ENCODE peak calls at places on chromosomes 6 and 20, in seven cellular contexts. One of them, this sample, is unnamed.

GRCh38 chr6:12270551-12271228 is 19.5 kb upstream of the EDN1 start:
- DNase-seq in GM23338: no peak
- DNase-seq in mucosa of descending colon: no peak
- DNase-seq in AG04449: no peak
- DNase-seq in AG10803: no peak
- DNase-seq in OCI-LY7: no peak
- DNase-seq in cardiac fibroblast: no peak
- DNase-seq in this sample: no peak

GRCh38 chr6:24888967-24889366 is 46.8 kb downstream of the RIPOR2 start:
- DNase-seq in GM23338: no peak
- DNase-seq in mucosa of descending colon: no peak
- DNase-seq in AG04449: no peak
- DNase-seq in AG10803: no peak
- DNase-seq in OCI-LY7: peak; percentile 69
- DNase-seq in cardiac fibroblast: no peak
- DNase-seq in this sample: peak; percentile 32

GRCh38 chr20:23782366-23782983 is 31.7 kb upstream of the CST1 start:
- DNase-seq in GM23338: peak; percentile 79
- DNase-seq in mucosa of descending colon: no peak
- DNase-seq in AG04449: no peak
- DNase-seq in AG10803: peak; percentile 15
- DNase-seq in OCI-LY7: peak; percentile 8
- DNase-seq in cardiac fibroblast: peak; percentile 29
- DNase-seq in this sample: peak; percentile 86

GRCh38 chr20:61170921-61171320 is 81.1 kb upstream of the CDH4 start:
- DNase-seq in GM23338: no peak
- DNase-seq in mucosa of descending colon: no peak
- DNase-seq in AG04449: no peak
- DNase-seq in AG10803: no peak
- DNase-seq in OCI-LY7: no peak
- DNase-seq in cardiac fibroblast: no peak
- DNase-seq in this sample: peak; percentile 51

GRCh38 chr6:10962673-10963072 is 75.8 kb downstream of the SYCP2L start:
- DNase-seq in GM23338: no peak
- DNase-seq in mucosa of descending colon: no peak
- DNase-seq in AG04449: peak; percentile 83
- DNase-seq in AG10803: peak; percentile 80
- DNase-seq in OCI-LY7: no peak
- DNase-seq in cardiac fibroblast: peak; percentile 80
- DNase-seq in this sample: no peak

GRCh38 chr6:73363537-73363875 is 1.0 kb downstream of the KHDC3L start:
- DNase-seq in GM23338: no peak
- DNase-seq in mucosa of descending colon: no peak
- DNase-seq in AG04449: no peak
- DNase-seq in AG10803: no peak
- DNase-seq in OCI-LY7: no peak
- DNase-seq in cardiac fibroblast: no peak
- DNase-seq in this sample: no peak

GRCh38 chr6:148323344-148323743 is 19.3 kb upstream of the SASH1 start:
- DNase-seq in GM23338: no peak
- DNase-seq in mucosa of descending colon: no peak
- DNase-seq in AG04449: no peak
- DNase-seq in AG10803: peak; percentile 79
- DNase-seq in OCI-LY7: no peak
- DNase-seq in cardiac fibroblast: peak; percentile 38
- DNase-seq in this sample: no peak

GRCh38 chr6:125747589-125748533 is 1.6 kb upstream of the HEY2 start:
- DNase-seq in GM23338: peak; percentile 78
- DNase-seq in mucosa of descending colon: peak; percentile 58
- DNase-seq in AG04449: no peak
- DNase-seq in AG10803: no peak
- DNase-seq in OCI-LY7: peak; percentile 29
- DNase-seq in cardiac fibroblast: no peak
- DNase-seq in this sample: no peak

GRCh38 chr6:47932575-47932974 is 150.7 kb downstream of the OPN5 start:
- DNase-seq in GM23338: no peak
- DNase-seq in mucosa of descending colon: no peak
- DNase-seq in AG04449: no peak
- DNase-seq in AG10803: no peak
- DNase-seq in OCI-LY7: no peak
- DNase-seq in cardiac fibroblast: no peak
- DNase-seq in this sample: no peak

GRCh38 chr20:48773837-48774418 is 53.9 kb downstream of the PREX1 start:
- DNase-seq in GM23338: no peak
- DNase-seq in mucosa of descending colon: no peak
- DNase-seq in AG04449: no peak
- DNase-seq in AG10803: peak; percentile 78
- DNase-seq in OCI-LY7: no peak
- DNase-seq in cardiac fibroblast: no peak
- DNase-seq in this sample: no peak

GRCh38 chr20:39214778-39215177 is 252.6 kb downstream of the DHX35 start:
- DNase-seq in GM23338: peak; percentile 57
- DNase-seq in mucosa of descending colon: no peak
- DNase-seq in AG04449: no peak
- DNase-seq in AG10803: no peak
- DNase-seq in OCI-LY7: no peak
- DNase-seq in cardiac fibroblast: no peak
- DNase-seq in this sample: no peak

GRCh38 chr20:63835031-63835858 is 4.2 kb upstream of the ZBTB46 start:
- DNase-seq in GM23338: peak; percentile 98
- DNase-seq in mucosa of descending colon: peak; percentile 91
- DNase-seq in AG04449: peak; percentile 87
- DNase-seq in AG10803: peak; percentile 96
- DNase-seq in OCI-LY7: no peak
- DNase-seq in cardiac fibroblast: peak; percentile 99
- DNase-seq in this sample: no peak

GRCh38 chr6:22756365-22756764 is 187.0 kb downstream of the HDGFL1 start:
- DNase-seq in GM23338: no peak
- DNase-seq in mucosa of descending colon: no peak
- DNase-seq in AG04449: peak; percentile 50
- DNase-seq in AG10803: peak; percentile 60
- DNase-seq in OCI-LY7: no peak
- DNase-seq in cardiac fibroblast: no peak
- DNase-seq in this sample: no peak

GRCh38 chr6:13667655-13668054 is 44.0 kb downstream of the RANBP9 start:
- DNase-seq in GM23338: no peak
- DNase-seq in mucosa of descending colon: no peak
- DNase-seq in AG04449: no peak
- DNase-seq in AG10803: peak; percentile 25
- DNase-seq in OCI-LY7: no peak
- DNase-seq in cardiac fibroblast: no peak
- DNase-seq in this sample: no peak

GRCh38 chr20:47857142-47857993 is 72.1 kb upstream of the SULF2 start:
- DNase-seq in GM23338: no peak
- DNase-seq in mucosa of descending colon: no peak
- DNase-seq in AG04449: no peak
- DNase-seq in AG10803: peak; percentile 37
- DNase-seq in OCI-LY7: peak; percentile 18
- DNase-seq in cardiac fibroblast: peak; percentile 56
- DNase-seq in this sample: no peak

GRCh38 chr6:42746452-42747400 is 823 bp upstream of the TBCC start:
- DNase-seq in GM23338: peak; percentile 92
- DNase-seq in mucosa of descending colon: peak; percentile 91
- DNase-seq in AG04449: peak; percentile 60
- DNase-seq in AG10803: peak; percentile 92
- DNase-seq in OCI-LY7: peak; percentile 91
- DNase-seq in cardiac fibroblast: peak; percentile 96
- DNase-seq in this sample: peak; percentile 68

GRCh38 chr6:7454696-7455095 is 65.1 kb downstream of the RIOK1 start:
- DNase-seq in GM23338: no peak
- DNase-seq in mucosa of descending colon: no peak
- DNase-seq in AG04449: no peak
- DNase-seq in AG10803: no peak
- DNase-seq in OCI-LY7: no peak
- DNase-seq in cardiac fibroblast: no peak
- DNase-seq in this sample: no peak

GRCh38 chr6:219641-220198 is 72.6 kb upstream of the DUSP22 start:
- DNase-seq in GM23338: peak; percentile 37
- DNase-seq in mucosa of descending colon: peak; percentile 71
- DNase-seq in AG04449: no peak
- DNase-seq in AG10803: peak; percentile 11
- DNase-seq in OCI-LY7: peak; percentile 20
- DNase-seq in cardiac fibroblast: peak; percentile 39
- DNase-seq in this sample: no peak

GRCh38 chr20:4592316-4593148 is 129.2 kb upstream of the PRND start:
- DNase-seq in GM23338: peak; percentile 68
- DNase-seq in mucosa of descending colon: no peak
- DNase-seq in AG04449: no peak
- DNase-seq in AG10803: peak; percentile 33
- DNase-seq in OCI-LY7: no peak
- DNase-seq in cardiac fibroblast: peak; percentile 44
- DNase-seq in this sample: peak; percentile 70

GRCh38 chr20:63064310-63064709 is 57.5 kb upstream of the BHLHE23 start:
- DNase-seq in GM23338: no peak
- DNase-seq in mucosa of descending colon: peak; percentile 47
- DNase-seq in AG04449: no peak
- DNase-seq in AG10803: no peak
- DNase-seq in OCI-LY7: no peak
- DNase-seq in cardiac fibroblast: no peak
- DNase-seq in this sample: peak; percentile 31

GRCh38 chr6:147972436-147972835 is 370.2 kb upstream of the SASH1 start:
- DNase-seq in GM23338: no peak
- DNase-seq in mucosa of descending colon: no peak
- DNase-seq in AG04449: no peak
- DNase-seq in AG10803: no peak
- DNase-seq in OCI-LY7: no peak
- DNase-seq in cardiac fibroblast: no peak
- DNase-seq in this sample: no peak

DNA sequence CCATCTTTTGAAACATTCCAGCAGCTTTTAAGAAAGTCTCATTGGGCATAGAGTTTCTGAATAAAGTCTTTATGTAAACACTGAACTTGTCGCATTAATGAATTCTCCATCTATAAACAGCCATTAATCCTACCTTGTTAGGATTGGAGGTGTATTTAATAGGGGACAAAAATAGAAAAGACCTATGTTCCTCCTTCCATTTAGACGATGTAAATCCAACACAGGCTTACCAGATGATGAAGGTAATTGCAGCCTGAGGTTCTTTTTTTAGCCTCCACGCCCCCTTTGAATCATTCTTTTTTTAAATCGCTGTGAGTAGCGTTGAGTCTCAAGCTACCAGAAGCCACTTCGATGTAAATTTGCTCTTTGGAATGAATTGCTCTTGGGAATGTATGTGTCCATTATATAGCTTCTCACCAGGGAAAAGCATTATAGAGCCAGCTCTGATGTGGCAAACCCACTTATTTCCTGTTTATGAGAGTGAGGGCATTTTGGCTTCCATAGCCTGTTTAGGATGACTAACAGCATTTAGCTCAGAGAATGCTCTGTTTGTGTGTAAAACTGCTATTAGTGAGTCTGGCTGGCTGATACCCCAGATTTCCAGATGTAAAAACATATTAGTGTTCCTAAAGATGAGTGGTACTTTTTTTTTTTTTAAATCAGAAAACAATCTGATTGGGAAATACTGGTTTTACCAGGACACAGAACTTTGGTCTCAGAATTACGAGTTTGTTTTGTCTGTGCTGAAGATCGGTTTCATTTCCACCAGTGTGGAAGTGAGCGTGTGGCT is 74.9 kb upstream of the CLDN20 start:
- DNase-seq in GM23338: no peak
- DNase-seq in mucosa of descending colon: no peak
- DNase-seq in AG04449: peak; percentile 98
- DNase-seq in AG10803: peak; percentile 99
- DNase-seq in OCI-LY7: no peak
- DNase-seq in cardiac fibroblast: peak; percentile 90
- DNase-seq in this sample: no peak
- H3K4me3 ChIP-seq in GM23338: no peak overlapping the region
- H3K4me3 ChIP-seq in mucosa of descending colon: no peak overlapping the region
- H3K4me3 ChIP-seq in AG04449: no peak overlapping the region
- H3K4me3 ChIP-seq in AG10803: peak overlapping the region; percentile 28
- H3K4me3 ChIP-seq in OCI-LY7: no peak overlapping the region
- H3K4me3 ChIP-seq in cardiac fibroblast: no peak overlapping the region
- H3K4me3 ChIP-seq in this sample: no peak overlapping the region

GRCh38 chr6:27679308-27679967 is 206.5 kb upstream of the ZNF184 start:
- DNase-seq in GM23338: peak; percentile 60
- DNase-seq in mucosa of descending colon: no peak
- DNase-seq in AG04449: no peak
- DNase-seq in AG10803: no peak
- DNase-seq in OCI-LY7: no peak
- DNase-seq in cardiac fibroblast: no peak
- DNase-seq in this sample: no peak

GRCh38 chr6:27678449-27678848 is 205.5 kb upstream of the ZNF184 start:
- DNase-seq in GM23338: no peak
- DNase-seq in mucosa of descending colon: no peak
- DNase-seq in AG04449: no peak
- DNase-seq in AG10803: no peak
- DNase-seq in OCI-LY7: no peak
- DNase-seq in cardiac fibroblast: no peak
- DNase-seq in this sample: no peak

GRCh38 chr6:27684264-27685211 is 211.6 kb upstream of the ZNF184 start:
- DNase-seq in GM23338: peak; percentile 92
- DNase-seq in mucosa of descending colon: no peak
- DNase-seq in AG04449: peak; percentile 63
- DNase-seq in AG10803: peak; percentile 73
- DNase-seq in OCI-LY7: peak; percentile 28
- DNase-seq in cardiac fibroblast: peak; percentile 68
- DNase-seq in this sample: peak; percentile 84

GRCh38 chr6:27685278-27685677 is 212.4 kb upstream of the ZNF184 start:
- DNase-seq in GM23338: no peak
- DNase-seq in mucosa of descending colon: no peak
- DNase-seq in AG04449: no peak
- DNase-seq in AG10803: no peak
- DNase-seq in OCI-LY7: no peak
- DNase-seq in cardiac fibroblast: no peak
- DNase-seq in this sample: no peak

GRCh38 chr6:27679968-27680694 is 207.2 kb upstream of the ZNF184 start:
- DNase-seq in GM23338: peak; percentile 30
- DNase-seq in mucosa of descending colon: no peak
- DNase-seq in AG04449: no peak
- DNase-seq in AG10803: no peak
- DNase-seq in OCI-LY7: no peak
- DNase-seq in cardiac fibroblast: no peak
- DNase-seq in this sample: no peak
- H3K4me3 ChIP-seq in GM23338: peak overlapping the region; percentile 52
- H3K4me3 ChIP-seq in mucosa of descending colon: no peak overlapping the region
- H3K4me3 ChIP-seq in AG04449: no peak overlapping the region
- H3K4me3 ChIP-seq in AG10803: no peak overlapping the region
- H3K4me3 ChIP-seq in OCI-LY7: no peak overlapping the region
- H3K4me3 ChIP-seq in cardiac fibroblast: peak overlapping the region; percentile 3
- H3K4me3 ChIP-seq in this sample: no peak overlapping the region

GRCh38 chr6:129014302-129014701 is 131.4 kb downstream of the LAMA2 start:
- DNase-seq in GM23338: no peak
- DNase-seq in mucosa of descending colon: no peak
- DNase-seq in AG04449: no peak
- DNase-seq in AG10803: no peak
- DNase-seq in OCI-LY7: no peak
- DNase-seq in cardiac fibroblast: no peak
- DNase-seq in this sample: no peak
- H3K4me3 ChIP-seq in GM23338: no peak overlapping the region
- H3K4me3 ChIP-seq in mucosa of descending colon: no peak overlapping the region
- H3K4me3 ChIP-seq in AG04449: no peak overlapping the region
- H3K4me3 ChIP-seq in AG10803: no peak overlapping the region
- H3K4me3 ChIP-seq in OCI-LY7: no peak overlapping the region
- H3K4me3 ChIP-seq in cardiac fibroblast: no peak overlapping the region
- H3K4me3 ChIP-seq in this sample: no peak overlapping the region

DNA sequence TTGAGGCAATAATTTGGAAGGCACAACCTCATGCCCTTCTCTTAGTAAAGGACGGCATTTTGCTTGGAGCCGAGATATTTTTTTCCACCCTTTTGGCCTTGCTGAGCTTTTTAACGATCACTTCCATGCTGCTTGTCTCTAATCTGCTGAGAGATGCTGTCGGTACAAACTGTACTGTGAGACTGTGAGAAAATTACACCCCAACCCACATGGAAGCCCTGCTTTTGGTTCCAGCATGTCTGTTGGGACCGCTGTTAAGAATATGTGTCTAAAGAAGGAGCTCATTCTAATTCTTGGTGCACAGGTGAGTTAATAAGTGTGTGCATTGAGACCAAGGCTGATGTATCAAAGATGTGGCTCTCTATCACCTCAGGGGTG is 304.5 kb upstream of the MAP3K7 start:
- DNase-seq in GM23338: no peak
- DNase-seq in mucosa of descending colon: no peak
- DNase-seq in AG04449: no peak
- DNase-seq in AG10803: no peak
- DNase-seq in OCI-LY7: no peak
- DNase-seq in cardiac fibroblast: no peak
- DNase-seq in this sample: no peak
- H3K4me3 ChIP-seq in GM23338: no peak overlapping the region
- H3K4me3 ChIP-seq in mucosa of descending colon: no peak overlapping the region
- H3K4me3 ChIP-seq in AG04449: no peak overlapping the region
- H3K4me3 ChIP-seq in AG10803: no peak overlapping the region
- H3K4me3 ChIP-seq in OCI-LY7: no peak overlapping the region
- H3K4me3 ChIP-seq in cardiac fibroblast: no peak overlapping the region
- H3K4me3 ChIP-seq in this sample: no peak overlapping the region